ENCODE peak calls at places on chromosomes 7 and 10, in four cellular contexts. One of them, this sample, is unnamed.

GRCh38 chr10:34407227-34407626 is 407.9 kb downstream of the PARD3 start:
- DNase-seq in tibial artery: no peak
- DNase-seq in gastrocnemius medialis: no peak
- DNase-seq in hepatocyte: no peak
- DNase-seq in this sample: no peak

GRCh38 chr7:139422126-139422525 is 61.3 kb downstream of the KLRG2 start:
- DNase-seq in tibial artery: no peak
- DNase-seq in gastrocnemius medialis: no peak
- DNase-seq in hepatocyte: peak; percentile 44
- DNase-seq in this sample: no peak

GRCh38 chr7:97506728-97507127 is 225.2 kb upstream of the TAC1 start:
- DNase-seq in tibial artery: no peak
- DNase-seq in gastrocnemius medialis: no peak
- DNase-seq in hepatocyte: no peak
- DNase-seq in this sample: peak; percentile 12

GRCh38 chr10:78269061-78269460 is 235.4 kb downstream of the RPS24 start:
- DNase-seq in tibial artery: no peak
- DNase-seq in gastrocnemius medialis: no peak
- DNase-seq in hepatocyte: no peak
- DNase-seq in this sample: no peak

GRCh38 chr10:101116754-101117153 is 14.3 kb upstream of the TLX1 start:
- DNase-seq in tibial artery: no peak
- DNase-seq in gastrocnemius medialis: no peak
- DNase-seq in hepatocyte: no peak
- DNase-seq in this sample: no peak

GRCh38 chr10:67665491-67665890 is 30.5 kb downstream of the CTNNA3 start:
- DNase-seq in tibial artery: no peak
- DNase-seq in gastrocnemius medialis: peak; percentile 86
- DNase-seq in hepatocyte: peak; percentile 7
- DNase-seq in this sample: no peak

GRCh38 chr10:49280001-49280408 is 19.0 kb upstream of the C10orf71 start:
- DNase-seq in tibial artery: no peak
- DNase-seq in gastrocnemius medialis: no peak
- DNase-seq in hepatocyte: no peak
- DNase-seq in this sample: no peak

GRCh38 chr7:108614903-108615302 is 45.2 kb downstream of the DNAJB9 start:
- DNase-seq in tibial artery: no peak
- DNase-seq in gastrocnemius medialis: no peak
- DNase-seq in hepatocyte: no peak
- DNase-seq in this sample: no peak

GRCh38 chr10:87095241-87095945 is 387 bp downstream of the SHLD2 start:
- DNase-seq in tibial artery: peak; percentile 91
- DNase-seq in gastrocnemius medialis: peak; percentile 75
- DNase-seq in hepatocyte: peak; percentile 92
- DNase-seq in this sample: peak; percentile 84

GRCh38 chr10:122294006-122294405 is 22.9 kb downstream of the BTBD16 start:
- DNase-seq in tibial artery: no peak
- DNase-seq in gastrocnemius medialis: no peak
- DNase-seq in hepatocyte: peak; percentile 39
- DNase-seq in this sample: no peak

GRCh38 chr7:100949227-100949930 is at the start of gene MUC3A:
- DNase-seq in tibial artery: no peak
- DNase-seq in gastrocnemius medialis: no peak
- DNase-seq in hepatocyte: peak; percentile 68
- DNase-seq in this sample: no peak

GRCh38 chr7:117269417-117269816 is 53.4 kb downstream of the WNT2 start:
- DNase-seq in tibial artery: no peak
- DNase-seq in gastrocnemius medialis: no peak
- DNase-seq in hepatocyte: no peak
- DNase-seq in this sample: no peak

GRCh38 chr10:131816941-131817700 is 83.7 kb upstream of the PPP2R2D start:
- DNase-seq in tibial artery: peak; percentile 23
- DNase-seq in gastrocnemius medialis: no peak
- DNase-seq in hepatocyte: no peak
- DNase-seq in this sample: no peak

GRCh38 chr7:81871606-81872265 is 101.9 kb upstream of the HGF start:
- DNase-seq in tibial artery: no peak
- DNase-seq in gastrocnemius medialis: no peak
- DNase-seq in hepatocyte: no peak
- DNase-seq in this sample: no peak

GRCh38 chr10:127990846-127991542 is 84.1 kb downstream of the PTPRE start:
- DNase-seq in tibial artery: no peak
- DNase-seq in gastrocnemius medialis: no peak
- DNase-seq in hepatocyte: peak; percentile 45
- DNase-seq in this sample: no peak

GRCh38 chr10:92126100-92126650 is 164.7 kb downstream of the CPEB3 start:
- DNase-seq in tibial artery: no peak
- DNase-seq in gastrocnemius medialis: no peak
- DNase-seq in hepatocyte: no peak
- DNase-seq in this sample: no peak

GRCh38 chr7:12422449-12423320 is 19.0 kb upstream of the VWDE start:
- DNase-seq in tibial artery: no peak
- DNase-seq in gastrocnemius medialis: no peak
- DNase-seq in hepatocyte: no peak
- DNase-seq in this sample: no peak

GRCh38 chr10:97494863-97495506 is 3.2 kb downstream of the MMS19 start:
- DNase-seq in tibial artery: no peak
- DNase-seq in gastrocnemius medialis: no peak
- DNase-seq in hepatocyte: peak; percentile 40
- DNase-seq in this sample: no peak

GRCh38 chr7:16753932-16754571 is 497 bp downstream of the TSPAN13 start:
- DNase-seq in tibial artery: no peak
- DNase-seq in gastrocnemius medialis: no peak
- DNase-seq in hepatocyte: peak; percentile 66
- DNase-seq in this sample: peak; percentile 19

GRCh38 chr7:131548371-131548770 is 8.1 kb downstream of the PODXL start:
- DNase-seq in tibial artery: no peak
- DNase-seq in gastrocnemius medialis: no peak
- DNase-seq in hepatocyte: no peak
- DNase-seq in this sample: no peak

DNA sequence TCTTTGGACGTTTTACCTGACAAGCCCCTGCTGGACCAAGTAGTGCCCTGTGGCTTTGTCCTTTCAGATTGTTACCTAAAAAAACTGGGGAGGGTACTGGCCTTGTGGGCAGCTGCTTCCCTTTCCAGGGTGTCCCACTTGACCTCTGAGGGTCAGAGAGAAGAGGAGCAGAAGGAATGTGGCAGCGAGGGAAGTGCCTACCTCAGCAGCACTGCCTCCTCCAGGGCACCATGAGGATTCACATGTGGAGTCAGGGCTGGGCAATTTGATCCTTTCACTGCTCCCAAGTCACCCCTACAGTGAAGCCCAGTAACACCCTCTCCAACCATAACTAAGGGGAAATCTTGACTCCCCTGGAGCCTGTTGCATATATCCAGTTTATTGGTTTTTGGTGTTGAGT is 64.6 kb downstream of the ITGB1 start:
- DNase-seq in tibial artery: no peak
- DNase-seq in gastrocnemius medialis: no peak
- DNase-seq in hepatocyte: no peak
- DNase-seq in this sample: no peak
- TF ChIP-seq CTCF in tibial artery: no peak
- TF ChIP-seq CTCF in gastrocnemius medialis: no peak
- TF ChIP-seq CTCF in hepatocyte: no peak
- TF ChIP-seq CTCF in this sample: no peak

DNA sequence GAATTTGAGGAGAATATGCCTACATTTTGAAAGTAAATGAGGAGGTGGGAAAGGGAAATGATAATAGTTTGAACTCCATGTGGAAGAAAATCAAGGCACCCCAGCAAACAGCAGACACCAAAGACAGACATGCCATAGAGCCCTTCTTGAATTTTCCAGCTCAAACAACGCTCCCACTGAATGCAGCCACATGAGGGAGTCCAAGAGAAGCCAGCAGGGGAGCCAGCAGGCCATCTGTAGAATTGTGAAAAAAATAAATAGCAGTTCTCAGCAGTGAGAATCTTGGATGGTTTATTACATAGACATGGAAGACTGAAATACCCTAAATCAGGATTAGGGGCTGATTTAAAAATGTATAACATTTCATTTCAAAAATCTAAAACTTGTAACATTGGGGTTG is 1567.3 kb upstream of the LRRTM3 start:
- DNase-seq in tibial artery: no peak
- DNase-seq in gastrocnemius medialis: no peak
- DNase-seq in hepatocyte: peak; percentile 58
- DNase-seq in this sample: peak; percentile 2
- TF ChIP-seq CTCF in tibial artery: no peak
- TF ChIP-seq CTCF in gastrocnemius medialis: no peak
- TF ChIP-seq CTCF in hepatocyte: peak; percentile 62
- TF ChIP-seq CTCF in this sample: no peak

GRCh38 chr10:104638861-104639594 is 2.1 kb upstream of the SORCS3 start:
- DNase-seq in tibial artery: no peak
- DNase-seq in gastrocnemius medialis: no peak
- DNase-seq in hepatocyte: peak; percentile 68
- DNase-seq in this sample: peak; percentile 34
- TF ChIP-seq CTCF in tibial artery: no peak
- TF ChIP-seq CTCF in gastrocnemius medialis: no peak
- TF ChIP-seq CTCF in hepatocyte: peak; percentile 67
- TF ChIP-seq CTCF in this sample: no peak

DNA sequence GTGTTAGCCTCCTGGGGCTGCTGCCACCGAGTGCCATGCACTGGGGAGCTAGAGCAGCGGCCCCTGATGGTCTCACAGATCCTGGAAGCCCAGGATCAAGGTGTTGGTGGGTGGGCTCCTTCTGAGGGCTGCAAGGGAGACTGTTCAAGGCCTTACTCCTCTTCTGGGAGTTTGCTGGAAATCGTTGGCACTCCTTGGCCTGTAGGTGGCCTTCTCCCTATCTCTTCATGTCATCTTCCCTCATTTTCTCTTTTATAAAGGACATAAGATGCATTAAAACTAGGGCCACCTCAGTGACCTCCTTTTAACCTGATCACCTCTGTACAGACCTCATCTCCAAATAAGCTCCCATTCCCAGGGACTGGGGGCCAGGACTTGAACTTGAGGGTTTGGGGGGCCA is 27.0 kb upstream of the ZNF862 start:
- DNase-seq in tibial artery: no peak
- DNase-seq in gastrocnemius medialis: no peak
- DNase-seq in hepatocyte: no peak
- DNase-seq in this sample: no peak
- TF ChIP-seq CTCF in tibial artery: no peak
- TF ChIP-seq CTCF in gastrocnemius medialis: no peak
- TF ChIP-seq CTCF in hepatocyte: no peak
- TF ChIP-seq CTCF in this sample: no peak

This sample was measured in GM20000.